ENCODE peak calls at places on chromosome 11, in five cellular contexts. N is lower leg skin, H is heart left ventricle, T is amniotic stem cell, W is kidney glomerular epithelial cell. S is an unnamed sample.

GRCh38 chr11:132062031-132062430 is 691.6 kb downstream of the NTM start:
- DNase-seq in T (no peak), W (no peak), H (no peak), N (no peak), S (no peak)

GRCh38 chr11:34149786-34150185 is 44.4 kb downstream of the NAT10 start:
- DNase-seq in H (no peak), T (no peak), N (no peak), W (no peak), S (no peak)

GRCh38 chr11:34643846-34644245 is 23.0 kb downstream of the EHF start:
- DNase-seq in H (no peak), N (no peak), W (no peak), T (no peak), S (no peak)

GRCh38 chr11:34243620-34244493 is 114.0 kb downstream of the ABTB2 start:
- DNase-seq in W (peak), N (no peak), T (peak), H (no peak), S (no peak)

GRCh38 chr11:132126973-132127900 is 756.8 kb downstream of the NTM start:
- DNase-seq in W (peak), H (peak), N (no peak), T (peak), S (no peak)

GRCh38 chr11:23278121-23278520 is 417.8 kb upstream of the CCDC179 start:
- DNase-seq in W (no peak), T (no peak), N (no peak), H (no peak), S (no peak)

GRCh38 chr11:33329705-33330329 is 72.6 kb downstream of the HIPK3 start:
- DNase-seq in H (peak), T (peak), N (no peak), W (peak), S (no peak)

GRCh38 chr11:12019337-12019736 is 10.9 kb upstream of the DKK3 start:
- DNase-seq in H (no peak), T (no peak), W (no peak), N (no peak), S (peak)

GRCh38 chr11:36229091-36229490 is 60.1 kb downstream of the COMMD9 start:
- DNase-seq in W (no peak), H (no peak), N (no peak), T (no peak), S (no peak)

GRCh38 chr11:60978546-60979380 is 7.3 kb downstream of the CD6 start:
- DNase-seq in H (no peak), W (no peak), T (no peak), N (no peak), S (no peak)

GRCh38 chr11:112834277-112834755 is 126.9 kb upstream of the NCAM1 start:
- DNase-seq in T (no peak), N (no peak), H (peak), W (no peak), S (no peak)

GRCh38 chr11:16925495-16926065 is 88.6 kb downstream of the PLEKHA7 start:
- DNase-seq in H (peak), W (peak), N (no peak), T (peak), S (peak)

GRCh38 chr11:17353228-17354021 is 1.8 kb downstream of the NCR3LG1 start:
- DNase-seq in W (peak), H (peak), T (peak), N (peak), S (peak)

GRCh38 chr11:47881145-47881544 is 33.0 kb upstream of the NUP160 start:
- DNase-seq in T (no peak), H (no peak), N (no peak), W (no peak), S (no peak)

GRCh38 chr11:124329787-124330478 is 9.9 kb upstream of the OR8D2 start:
- DNase-seq in N (no peak), H (no peak), W (no peak), T (no peak), S (no peak)

GRCh38 chr11:14259186-14259784 is 99.7 kb downstream of the RRAS2 start:
- DNase-seq in T (no peak), W (no peak), N (no peak), H (no peak), S (no peak)

GRCh38 chr11:68563454-68563853 is 102.9 kb downstream of the PPP6R3 start:
- DNase-seq in N (no peak), H (no peak), W (no peak), T (no peak), S (no peak)

GRCh38 chr11:130762342-130763037 is 153.8 kb downstream of the SNX19 start:
- DNase-seq in N (no peak), W (no peak), T (no peak), H (no peak), S (no peak)

GRCh38 chr11:134760307-134760706 is 348.3 kb upstream of the B3GAT1 start:
- DNase-seq in T (no peak), N (no peak), H (no peak), W (no peak), S (no peak)

GRCh38 chr11:74018331-74019005 is 9.6 kb upstream of the UCP3 start:
- DNase-seq in N (peak), W (no peak), H (peak), T (no peak), S (peak)

GRCh38 chr11:125315088-125315740 is 150.7 kb downstream of the PKNOX2 start:
- DNase-seq in T (no peak), N (peak), W (no peak), H (peak), S (peak)

GRCh38 chr11:3126901-3127691 is 38.0 kb downstream of the OSBPL5 start:
- DNase-seq in W (no peak), N (no peak), T (no peak), H (peak), S (no peak)

GRCh38 chr11:77411717-77412441 is 62.0 kb downstream of the PAK1 start:
- DNase-seq in W (peak), T (peak), N (peak), H (peak), S (peak)

GRCh38 chr11:112163875-112164521 is at the start of gene IL18:
- DNase-seq in T (no peak), H (no peak), N (peak), W (peak), S (no peak)

GRCh38 chr11:9575531-9576240 is 2.2 kb downstream of the WEE1 start:
- DNase-seq in H (no peak), N (no peak), T (no peak), W (peak), S (no peak)

GRCh38 chr11:7965386-7965785 is at the start of gene NLRP10:
- DNase-seq in W (peak), H (no peak), T (peak), N (no peak), S (no peak)

GRCh38 chr11:65090628-65091027 is 5.4 kb upstream of the VPS51 start:
- DNase-seq in N (no peak), T (no peak), W (no peak), H (no peak), S (no peak)

GRCh38 chr11:93505703-93506102 is 37.5 kb downstream of the SMCO4 start:
- DNase-seq in N (no peak), T (no peak), H (no peak), W (no peak), S (no peak)

GRCh38 chr11:15911377-15912044 is 444.8 kb downstream of the SOX6 start:
- DNase-seq in N (peak), W (no peak), T (no peak), H (peak), S (peak)

GRCh38 chr11:47631473-47631872 is 10.9 kb downstream of the MTCH2 start:
- DNase-seq in W (no peak), T (no peak), N (peak), H (no peak), S (no peak)

GRCh38 chr11:131663403-131664200 is 293.2 kb downstream of the NTM start:
- DNase-seq in N (no peak), H (no peak), T (no peak), W (no peak), S (no peak)

GRCh38 chr11:65584102-65584501 is 8.2 kb downstream of the EHBP1L1 start:
- DNase-seq in H (no peak), W (no peak), T (no peak), N (no peak), S (peak)

S was measured in ovary.